ENCODE peak calls at places on chromosome 1, in five cellular contexts. F is EL, R is spleen, B is NAMALWA, Z is left cardiac atrium. U is an unnamed sample.

GRCh38 chr1:92708368-92708950 is 76.4 kb downstream of the EVI5 start:
- DNase-seq in F (no peak), R (no peak), B (no peak), Z (no peak), U (no peak)

GRCh38 chr1:13830170-13830569 is 130.2 kb downstream of the PRDM2 start:
- DNase-seq in F (no peak), R (no peak), B (no peak), Z (no peak), U (no peak)

GRCh38 chr1:204073837-204074273 is 940 bp downstream of the SOX13 start:
- DNase-seq in F (peak; percentile 34), R (no peak), B (no peak), Z (no peak), U (peak; percentile 12)

GRCh38 chr1:86155061-86155806 is 1.3 kb downstream of the COL24A1 start:
- DNase-seq in F (peak; percentile 40), R (peak; percentile 85), B (no peak), Z (peak; percentile 38), U (no peak)

GRCh38 chr1:43322506-43322905 is 15.1 kb upstream of the MPL start:
- DNase-seq in F (no peak), R (no peak), B (no peak), Z (no peak), U (no peak)

GRCh38 chr1:70038025-70038424 is 167.4 kb downstream of the LRRC40 start:
- DNase-seq in F (peak; percentile 80), R (no peak), B (no peak), Z (no peak), U (peak; percentile 79)

GRCh38 chr1:114482585-114482984 is 28.4 kb downstream of the TRIM33 start:
- DNase-seq in F (no peak), R (peak; percentile 78), B (peak; percentile 69), Z (no peak), U (no peak)

GRCh38 chr1:30691480-30691879 is 31.9 kb downstream of the MATN1 start:
- DNase-seq in F (no peak), R (no peak), B (no peak), Z (no peak), U (no peak)

GRCh38 chr1:25006770-25007169 is 76.7 kb upstream of the RUNX3 start:
- DNase-seq in F (no peak), R (no peak), B (no peak), Z (peak; percentile 43), U (no peak)

GRCh38 chr1:116311756-116312691 is 61.0 kb upstream of the ATP1A1 start:
- DNase-seq in F (no peak), R (no peak), B (no peak), Z (no peak), U (no peak)

GRCh38 chr1:239293350-239294111 is 92.8 kb upstream of the CHRM3 start:
- DNase-seq in F (no peak), R (no peak), B (no peak), Z (no peak), U (no peak)

GRCh38 chr1:173482683-173483082 is 5.5 kb downstream of the PRDX6 start:
- DNase-seq in F (no peak), R (no peak), B (no peak), Z (no peak), U (no peak)

GRCh38 chr1:200739499-200740290 is 1.0 kb downstream of the CAMSAP2 start:
- DNase-seq in F (peak; percentile 29), R (peak; percentile 86), B (peak; percentile 20), Z (peak; percentile 53), U (no peak)

GRCh38 chr1:85580046-85580411 is 532 bp upstream of the CCN1 start:
- DNase-seq in F (peak; percentile 84), R (no peak), B (no peak), Z (peak; percentile 31), U (peak; percentile 84)

GRCh38 chr1:192489748-192490147 is 85.8 kb upstream of the RGS1 start:
- DNase-seq in F (peak; percentile 70), R (no peak), B (peak; percentile 56), Z (peak; percentile 51), U (peak; percentile 94)

GRCh38 chr1:15246960-15247614 is at the start of gene FHAD1:
- DNase-seq in F (peak; percentile 43), R (peak; percentile 79), B (no peak), Z (peak; percentile 59), U (peak; percentile 36)

GRCh38 chr1:200473698-200474371 is 64.0 kb upstream of the ZNF281 start:
- DNase-seq in F (no peak), R (no peak), B (no peak), Z (no peak), U (no peak)

GRCh38 chr1:108847464-108847863 is 9.4 kb downstream of the AKNAD1 start:
- DNase-seq in F (no peak), R (no peak), B (no peak), Z (no peak), U (no peak)

GRCh38 chr1:11543796-11544195 is 64.8 kb downstream of the DISP3 start:
- DNase-seq in F (no peak), R (no peak), B (no peak), Z (no peak), U (no peak)

GRCh38 chr1:245591346-245592082 is 436.7 kb downstream of the KIF26B start:
- DNase-seq in F (no peak), R (no peak), B (no peak), Z (no peak), U (no peak)

GRCh38 chr1:110084226-110085078 is 14.0 kb upstream of the ALX3 start:
- DNase-seq in F (peak; percentile 67), R (peak; percentile 85), B (no peak), Z (peak; percentile 67), U (peak; percentile 29)

GRCh38 chr1:105138445-105138821 is 1388.7 kb downstream of the AMY1C start:
- DNase-seq in F (no peak), R (no peak), B (no peak), Z (no peak), U (no peak)

GRCh38 chr1:170634819-170635410 is 29.0 kb upstream of the PRRX1 start:
- DNase-seq in F (peak; percentile 35), R (no peak), B (no peak), Z (no peak), U (no peak)

GRCh38 chr1:9009438-9010366 is 16.5 kb downstream of the SLC2A7 start:
- DNase-seq in F (peak; percentile 35), R (peak; percentile 85), B (peak; percentile 58), Z (peak; percentile 37), U (peak; percentile 4)

GRCh38 chr1:223556414-223557124 is 108.9 kb downstream of the CAPN8 start:
- DNase-seq in F (peak; percentile 34), R (no peak), B (peak; percentile 61), Z (no peak), U (no peak)

U was measured in fibroblast of gingiva.